ENCODE peak calls at places on chromosome 1, in four cellular contexts. X is MM.1S, J is fibroblast of mammary gland, Z is A549. U is an unnamed sample.

GRCh38 chr1:53622531-53622930 is 116.4 kb downstream of the GLIS1 start:
- DNase-seq in J (no peak), X (no peak), Z (no peak), U (no peak)

GRCh38 chr1:180136311-180136967 is 18.2 kb upstream of the QSOX1 start:
- DNase-seq in X (no peak), Z (no peak), J (no peak), U (no peak)

GRCh38 chr1:25174730-25175612 is 57.3 kb downstream of the SYF2 start:
- DNase-seq in Z (no peak), J (no peak), X (no peak), U (no peak)

GRCh38 chr1:227396539-227397355 is 78.5 kb upstream of the CDC42BPA start:
- DNase-seq in X (no peak), J (no peak), Z (no peak), U (no peak)

GRCh38 chr1:53899206-53899628 is 5.2 kb downstream of the DIO1 start:
- DNase-seq in J (peak; percentile 75), X (no peak), Z (no peak), U (peak; percentile 81)

GRCh38 chr1:230517326-230517725 is 91.2 kb upstream of the PGBD5 start:
- DNase-seq in Z (no peak), J (no peak), X (no peak), U (no peak)

GRCh38 chr1:66834926-66835325 is 33.9 kb upstream of the INSL5 start:
- DNase-seq in X (no peak), J (peak; percentile 17), Z (no peak), U (no peak)

GRCh38 chr1:208654241-208654640 is 410.1 kb upstream of the PLXNA2 start:
- DNase-seq in J (peak; percentile 30), Z (peak; percentile 4), X (peak; percentile 47), U (no peak)

GRCh38 chr1:109112056-109112651 is 1.8 kb upstream of the ELAPOR1 start:
- DNase-seq in Z (peak; percentile 34), J (peak; percentile 60), X (peak; percentile 17), U (no peak)

GRCh38 chr1:234605983-234606730 is 3.8 kb downstream of the IRF2BP2 start:
- DNase-seq in J (peak; percentile 59), X (peak; percentile 50), Z (no peak), U (no peak)

GRCh38 chr1:47763456-47764171 is 233.6 kb downstream of the TRABD2B start:
- DNase-seq in Z (no peak), X (no peak), J (no peak), U (no peak)

GRCh38 chr1:102834688-102835320 is 273.5 kb downstream of the COL11A1 start:
- DNase-seq in J (peak; percentile 12), Z (no peak), X (no peak), U (peak; percentile 23)

GRCh38 chr1:63230722-63231121 is 91.6 kb upstream of the FOXD3 start:
- DNase-seq in J (no peak), Z (no peak), X (no peak), U (no peak)

GRCh38 chr1:87733421-87733820 is 404.7 kb downstream of the LMO4 start:
- DNase-seq in J (no peak), Z (no peak), X (no peak), U (no peak)

GRCh38 chr1:15678578-15678977 is 5.5 kb upstream of the PLEKHM2 start:
- DNase-seq in X (peak; percentile 40), Z (no peak), J (peak; percentile 73), U (peak; percentile 21)

GRCh38 chr1:61742620-61743431 is 546 bp downstream of the PATJ start:
- DNase-seq in X (no peak), J (peak; percentile 30), Z (peak; percentile 36), U (no peak)

GRCh38 chr1:1111516-1112236 is 4.2 kb downstream of the C1orf159 start:
- DNase-seq in Z (no peak), X (no peak), J (no peak), U (no peak)

GRCh38 chr1:36576118-36576517 is 93.4 kb upstream of the CSF3R start:
- DNase-seq in J (peak; percentile 25), Z (peak; percentile 85), X (no peak), U (no peak)

GRCh38 chr1:8600336-8600735 is 217.1 kb downstream of the RERE start:
- DNase-seq in X (no peak), J (no peak), Z (no peak), U (no peak)

GRCh38 chr1:79325126-79325525 is 318.6 kb upstream of the ADGRL4 start:
- DNase-seq in J (no peak), X (no peak), Z (no peak), U (no peak)

GRCh38 chr1:201153474-201154388 is 543 bp downstream of the TMEM9 start:
- DNase-seq in Z (peak; percentile 83), J (peak; percentile 21), X (no peak), U (no peak)

GRCh38 chr1:107786214-107786842 is 178.7 kb downstream of the VAV3 start:
- DNase-seq in X (no peak), Z (no peak), J (no peak), U (no peak)

GRCh38 chr1:98323396-98323795 is 338.1 kb upstream of the SNX7 start:
- DNase-seq in X (no peak), J (peak; percentile 86), Z (peak; percentile 20), U (peak; percentile 80)

GRCh38 chr1:82395450-82395849 is 594.7 kb downstream of the ADGRL2 start:
- DNase-seq in Z (no peak), J (no peak), X (peak; percentile 61), U (no peak)

GRCh38 chr1:103363008-103363365 is 162.5 kb upstream of the RNPC3 start:
- DNase-seq in X (no peak), J (no peak), Z (no peak), U (no peak)

GRCh38 chr1:200269256-200269655 is 140.6 kb downstream of the ZNF281 start:
- DNase-seq in Z (no peak), X (no peak), J (no peak), U (no peak)

DNA sequence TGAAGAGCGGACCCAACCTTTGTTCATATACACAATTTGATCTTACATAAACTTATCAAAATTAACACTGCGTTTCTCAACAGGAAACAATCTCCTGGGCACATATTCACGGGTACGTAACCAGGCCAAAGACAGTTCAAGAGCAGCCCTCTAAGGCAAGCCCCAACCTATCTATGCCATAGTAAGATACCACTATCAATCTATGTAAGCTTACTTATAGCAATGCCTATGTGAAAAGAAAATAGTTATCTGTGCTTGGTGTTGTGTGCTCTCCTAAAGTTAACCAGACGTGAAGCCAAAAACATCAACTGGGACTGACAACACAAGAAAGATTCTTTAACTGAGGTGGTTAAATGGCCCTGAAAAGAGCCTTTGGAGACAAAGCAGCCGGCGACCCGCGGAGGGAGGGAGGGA is 49.4 kb upstream of the BOLA1 start:
- DNase-seq in J (peak; percentile 10), Z (no peak), X (peak; percentile 46), U (no peak)
- H3K4me3 ChIP-seq in J (peak overlapping the region; percentile 63), Z (peak overlapping the region; percentile 60), X (peak overlapping the region; percentile 69), U (peak overlapping the region; percentile 64)

GRCh38 chr1:31642366-31642765 is 2.3 kb downstream of the PEF1 start:
- DNase-seq in J (no peak), X (no peak), Z (no peak), U (no peak)

GRCh38 chr1:31644560-31645273 is at the start of gene PEF1:
- DNase-seq in Z (peak; percentile 95), J (peak; percentile 97), X (peak; percentile 98), U (peak; percentile 89)

GRCh38 chr1:31640964-31641363 is 3.7 kb downstream of the PEF1 start:
- DNase-seq in Z (no peak), X (no peak), J (no peak), U (no peak)

GRCh38 chr1:31643976-31644559 is 608 bp downstream of the PEF1 start:
- DNase-seq in J (no peak), X (no peak), Z (no peak), U (no peak)

DNA sequence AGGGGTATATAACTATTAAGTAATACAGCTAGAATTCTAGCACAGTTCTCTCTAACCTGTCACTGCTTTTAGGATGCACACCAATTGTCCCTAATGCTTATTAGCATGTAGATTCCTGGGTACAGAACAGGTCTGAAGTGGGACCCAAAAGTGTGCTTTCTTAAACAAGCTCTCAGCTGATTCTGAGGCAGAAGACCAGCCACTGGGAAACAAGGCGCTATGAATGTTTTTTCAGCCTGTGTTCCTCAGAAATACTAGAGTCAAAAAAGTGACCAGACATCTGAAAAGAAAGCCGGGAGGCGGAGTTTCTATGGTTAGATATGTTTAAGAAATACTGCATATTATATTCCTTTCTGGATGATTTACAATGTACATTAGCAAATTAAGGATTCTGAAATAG is 1.8 kb downstream of the PEF1 start:
- DNase-seq in X (no peak), J (no peak), Z (no peak), U (no peak)
- H3K4me3 ChIP-seq in X (no peak overlapping the region), J (no peak overlapping the region), Z (no peak overlapping the region), U (no peak overlapping the region)

GRCh38 chr1:223747838-223748335 is 35.5 kb downstream of the CAPN2 start:
- DNase-seq in J (peak; percentile 49), Z (no peak), X (no peak), U (no peak)
- H3K4me3 ChIP-seq in J (no peak overlapping the region), Z (no peak overlapping the region), X (no peak overlapping the region), U (no peak overlapping the region)

GRCh38 chr1:228735871-228736586 is 750 bp downstream of the RHOU start:
- DNase-seq in Z (peak; percentile 48), X (peak; percentile 58), J (peak; percentile 5), U (no peak)

GRCh38 chr1:228734881-228735801 is at the start of gene RHOU:
- DNase-seq in Z (peak; percentile 68), J (peak; percentile 30), X (peak; percentile 70), U (no peak)

GRCh38 chr1:228739826-228740225 is 4.5 kb downstream of the RHOU start:
- DNase-seq in Z (no peak), X (no peak), J (no peak), U (no peak)

GRCh38 chr1:228736844-228737415 is 1.7 kb downstream of the RHOU start:
- DNase-seq in J (no peak), X (no peak), Z (no peak), U (no peak)

GRCh38 chr1:228737613-228738012 is 2.3 kb downstream of the RHOU start:
- DNase-seq in J (no peak), X (no peak), Z (no peak), U (no peak)
- H3K4me3 ChIP-seq in J (no peak overlapping the region), X (no peak overlapping the region), Z (no peak overlapping the region), U (no peak overlapping the region)

GRCh38 chr1:6923012-6923805 is 138.0 kb downstream of the CAMTA1 start:
- DNase-seq in X (no peak), Z (no peak), J (no peak), U (no peak)
- H3K4me3 ChIP-seq in X (no peak overlapping the region), Z (no peak overlapping the region), J (no peak overlapping the region), U (no peak overlapping the region)

DNA sequence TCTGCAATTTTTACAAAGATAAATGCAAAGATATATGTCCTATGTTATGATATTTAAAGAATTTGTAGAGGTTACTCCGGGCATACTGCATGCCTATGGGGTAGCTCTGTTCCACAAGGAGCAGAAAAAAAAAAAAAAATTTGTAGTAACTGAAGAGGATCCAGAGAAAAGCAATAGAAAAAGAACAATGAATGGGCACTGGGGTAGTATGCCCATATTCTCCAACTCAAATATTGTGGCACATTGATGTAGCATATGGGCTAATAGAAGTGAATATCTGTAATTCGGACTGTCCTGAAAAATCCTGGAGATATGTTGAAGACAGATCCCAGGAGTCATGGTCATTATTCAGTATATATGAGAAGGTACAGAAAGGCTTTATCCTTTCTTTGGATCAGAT is 1.1 kb upstream of the AKIRIN1 start:
- DNase-seq in Z (no peak), X (no peak), J (no peak), U (no peak)
- H3K4me3 ChIP-seq in Z (peak overlapping the region; percentile 100), X (no peak overlapping the region), J (no peak overlapping the region), U (no peak overlapping the region)

DNA sequence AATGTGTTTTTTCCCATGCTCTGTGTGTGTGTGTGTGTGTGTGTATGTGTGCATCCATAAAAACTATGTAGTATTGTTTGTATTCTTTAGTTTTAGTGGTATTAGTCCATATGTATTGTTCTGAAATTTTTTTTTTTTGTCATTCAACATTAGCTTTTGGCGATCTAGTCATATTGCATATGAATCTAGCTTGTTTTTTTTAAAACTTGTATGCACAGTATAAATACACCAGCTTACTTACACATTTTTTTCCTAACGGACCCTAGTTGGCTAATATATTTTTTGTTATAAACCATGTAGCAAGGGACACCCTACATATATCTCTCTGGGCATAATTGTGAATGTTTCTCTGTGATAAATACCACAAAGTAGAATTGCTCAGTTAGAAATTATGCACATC is 359.7 kb downstream of the SRGAP2C start:
- DNase-seq in Z (no peak), J (no peak), X (no peak), U (no peak)
- H3K4me3 ChIP-seq in Z (no peak overlapping the region), J (no peak overlapping the region), X (no peak overlapping the region), U (no peak overlapping the region)